ENCODE peak calls at places on chromosomes 3 and 15, in ten cellular contexts. B, F, Y, D, X, A, J, S, V and W are unnamed samples.

GRCh38 chr15:40343512-40343911 is 2.8 kb upstream of the CCDC9B start:
- DNase-seq in B (peak), F (peak), Y (no peak), D (no peak), X (no peak), A (peak), J (no peak), S (no peak), V (peak), W (peak)

GRCh38 chr3:113062717-113063116 is 71.9 kb downstream of the GTPBP8 start:
- DNase-seq in B (peak), F (no peak), Y (no peak), D (no peak), X (no peak), A (no peak), J (no peak), S (no peak), V (no peak), W (no peak)

GRCh38 chr15:25701716-25702465 is 161.2 kb downstream of the ATP10A start:
- DNase-seq in B (peak), F (no peak), Y (no peak), D (no peak), X (no peak), A (no peak), J (no peak), S (no peak), V (no peak), W (no peak)

GRCh38 chr3:45583021-45583851 is 11.3 kb upstream of the LIMD1 start:
- DNase-seq in B (peak), F (peak), Y (no peak), D (no peak), X (peak), A (no peak), J (no peak), S (no peak), V (no peak), W (no peak)

GRCh38 chr3:88742066-88742465 is 365.4 kb upstream of the EPHA3 start:
- DNase-seq in B (no peak), F (no peak), Y (no peak), D (no peak), X (no peak), A (no peak), J (no peak), S (no peak), V (no peak), W (no peak)

GRCh38 chr3:56303508-56303907 is 164.8 kb downstream of the ERC2 start:
- DNase-seq in B (no peak), F (peak), Y (no peak), D (no peak), X (no peak), A (peak), J (peak), S (peak), V (peak), W (peak)

GRCh38 chr15:31275331-31276262 is 51.0 kb upstream of the KLF13 start:
- DNase-seq in B (peak), F (no peak), Y (no peak), D (no peak), X (peak), A (no peak), J (no peak), S (no peak), V (no peak), W (no peak)

GRCh38 chr3:137768021-137768360 is 3.9 kb downstream of the SOX14 start:
- DNase-seq in B (no peak), F (no peak), Y (no peak), D (no peak), X (no peak), A (no peak), J (no peak), S (no peak), V (no peak), W (no peak)

GRCh38 chr3:154349223-154349622 is 24.9 kb upstream of the DHX36 start:
- DNase-seq in B (no peak), F (no peak), Y (no peak), D (no peak), X (no peak), A (no peak), J (no peak), S (no peak), V (no peak), W (no peak)